ENCODE peak calls at places on chromosomes 12 and 14, in six cellular contexts. B, K, P, Z, F and E are unnamed samples.

GRCh38 chr14:54606178-54606577 is 39.2 kb downstream of the SAMD4A start:
- DNase-seq in Z (peak), P (peak), K (no peak), F (peak), B (no peak), E (peak)

GRCh38 chr14:93788557-93789365 is 476 bp upstream of the PRIMA1 start:
- DNase-seq in K (peak), F (no peak), B (no peak), P (no peak), Z (peak), E (no peak)

GRCh38 chr14:20662968-20663731 is 21.2 kb upstream of the RNASE4 start:
- DNase-seq in Z (peak), K (no peak), P (peak), B (peak), F (peak), E (peak)

GRCh38 chr12:29650371-29650770 is 133.4 kb downstream of the TMTC1 start:
- DNase-seq in Z (no peak), F (no peak), B (no peak), K (no peak), P (no peak), E (no peak)

GRCh38 chr12:53733051-53733812 is 6.0 kb upstream of the CALCOCO1 start:
- DNase-seq in P (no peak), K (no peak), F (no peak), Z (no peak), B (no peak), E (no peak)

GRCh38 chr12:113899042-113899843 is 66.9 kb downstream of the RBM19 start:
- DNase-seq in B (no peak), K (no peak), F (no peak), P (no peak), Z (no peak), E (no peak)

GRCh38 chr12:121751716-121752351 is 39.3 kb downstream of the TMEM120B start:
- DNase-seq in F (no peak), B (no peak), Z (no peak), P (no peak), K (no peak), E (no peak)

GRCh38 chr14:53603994-53604393 is 352.6 kb downstream of the BMP4 start:
- DNase-seq in F (no peak), K (no peak), B (no peak), P (no peak), Z (no peak), E (no peak)

GRCh38 chr12:43786899-43787693 is 19.0 kb downstream of the TWF1 start:
- DNase-seq in F (peak), Z (no peak), B (no peak), K (no peak), P (no peak), E (no peak)

GRCh38 chr12:105190530-105190929 is 45.4 kb downstream of the APPL2 start:
- DNase-seq in F (no peak), P (no peak), K (no peak), Z (no peak), B (no peak), E (no peak)

GRCh38 chr14:73613046-73613383 is 698 bp downstream of the ACOT6 start:
- DNase-seq in B (no peak), F (no peak), P (no peak), K (no peak), Z (no peak), E (no peak)

GRCh38 chr14:100268591-100269207 is 29.8 kb downstream of the YY1 start:
- DNase-seq in P (no peak), F (peak), B (no peak), K (no peak), Z (no peak), E (no peak)

GRCh38 chr12:89353188-89353822 is 1.0 kb upstream of the DUSP6 start:
- DNase-seq in Z (peak), B (peak), K (peak), P (peak), F (peak), E (no peak)

GRCh38 chr14:36069535-36069900 is 107.0 kb downstream of the PTCSC3 start:
- DNase-seq in Z (peak), K (peak), P (peak), F (peak), B (no peak), E (no peak)